ENCODE peak calls at places on chromosomes 13 and 19, in six cellular contexts. C, X, S, Q, N and J are unnamed samples.

GRCh38 chr19:2341987-2342386 is 13.5 kb downstream of the SPPL2B start:
- DNase-seq in Q (no peak), N (no peak), C (no peak), X (no peak), S (no peak), J (no peak)

GRCh38 chr13:50543767-50544166 is 299.7 kb downstream of the DLEU7 start:
- DNase-seq in S (no peak), X (peak; percentile 55), C (no peak), Q (no peak), N (no peak), J (no peak)

GRCh38 chr13:106526748-106527488 is 8.5 kb downstream of the EFNB2 start:
- DNase-seq in X (no peak), Q (no peak), S (no peak), N (no peak), C (no peak), J (no peak)

GRCh38 chr19:58001895-58002369 is 688 bp downstream of the ZNF606 start:
- DNase-seq in Q (no peak), X (no peak), S (no peak), C (no peak), N (peak; percentile 20), J (no peak)

GRCh38 chr13:33545492-33545891 is 259.9 kb upstream of the STARD13 start:
- DNase-seq in C (no peak), X (no peak), Q (no peak), N (no peak), S (no peak), J (no peak)

GRCh38 chr19:13262450-13262849 is 112.2 kb downstream of the IER2 start:
- DNase-seq in N (no peak), Q (no peak), X (peak; percentile 72), C (no peak), S (no peak), J (no peak)

GRCh38 chr19:29681422-29682235 is 16.4 kb downstream of the PLEKHF1 start:
- DNase-seq in Q (no peak), C (no peak), S (no peak), N (no peak), X (no peak), J (no peak)

GRCh38 chr13:68304287-68304893 is 1074.3 kb upstream of the PCDH9 start:
- DNase-seq in S (no peak), C (peak; percentile 1), Q (no peak), X (peak; percentile 57), N (no peak), J (no peak)

GRCh38 chr13:36329355-36329754 is 16.8 kb downstream of the SPART start:
- DNase-seq in C (no peak), N (no peak), X (no peak), S (no peak), Q (no peak), J (no peak)

GRCh38 chr13:83987394-83987793 is 105.1 kb upstream of the SLITRK1 start:
- DNase-seq in N (no peak), X (no peak), Q (no peak), C (no peak), S (no peak), J (no peak)
- H3K27ac ChIP-seq in N (no peak overlapping the region), X (no peak overlapping the region), Q (no peak overlapping the region), C (no peak overlapping the region), S (no peak overlapping the region), J (no peak overlapping the region)

GRCh38 chr19:14890616-14891379 is 4.9 kb upstream of the OR7A17 start:
- DNase-seq in X (no peak), S (no peak), C (no peak), N (no peak), Q (peak; percentile 62), J (no peak)
- H3K27ac ChIP-seq in X (no peak overlapping the region), S (no peak overlapping the region), C (no peak overlapping the region), N (no peak overlapping the region), Q (no peak overlapping the region), J (no peak overlapping the region)

DNA sequence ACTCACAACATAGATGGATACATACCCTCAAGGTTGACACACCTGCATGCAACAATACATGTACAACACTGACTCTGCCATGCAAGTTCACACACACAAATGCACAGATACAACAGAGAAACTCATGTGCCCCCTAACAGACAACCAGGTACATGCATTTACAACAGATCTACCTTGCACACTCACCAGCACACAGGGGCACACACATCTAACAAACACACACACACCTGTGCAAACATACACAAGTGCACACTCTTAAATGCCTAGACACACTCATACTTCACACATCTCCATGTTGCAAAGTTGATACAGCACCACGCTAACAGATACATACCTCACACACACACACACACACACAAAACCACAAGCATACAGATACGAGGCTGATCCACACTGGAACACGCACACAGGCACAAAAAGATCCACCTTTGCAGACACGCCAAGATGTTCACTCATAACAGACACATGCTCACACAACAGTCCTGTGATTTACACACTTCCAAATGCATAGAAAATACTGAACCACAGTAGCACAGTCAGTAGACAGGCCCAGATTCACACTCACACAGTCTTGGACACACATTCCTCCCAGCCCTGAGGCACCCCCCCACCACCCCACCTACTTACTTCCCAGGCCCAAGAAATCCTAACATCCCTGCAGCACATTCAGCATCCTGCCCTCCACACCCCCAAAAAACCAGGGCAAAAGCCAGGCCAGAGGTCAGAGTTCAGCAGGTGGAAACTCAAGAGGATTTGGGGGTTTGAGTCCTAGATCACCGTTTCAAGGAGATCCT is 1.4 kb downstream of the LRFN1 start:
- DNase-seq in N (no peak), X (no peak), Q (no peak), C (no peak), S (no peak), J (no peak)
- H3K27ac ChIP-seq in N (no peak overlapping the region), X (no peak overlapping the region), Q (no peak overlapping the region), C (no peak overlapping the region), S (no peak overlapping the region), J (no peak overlapping the region)

DNA sequence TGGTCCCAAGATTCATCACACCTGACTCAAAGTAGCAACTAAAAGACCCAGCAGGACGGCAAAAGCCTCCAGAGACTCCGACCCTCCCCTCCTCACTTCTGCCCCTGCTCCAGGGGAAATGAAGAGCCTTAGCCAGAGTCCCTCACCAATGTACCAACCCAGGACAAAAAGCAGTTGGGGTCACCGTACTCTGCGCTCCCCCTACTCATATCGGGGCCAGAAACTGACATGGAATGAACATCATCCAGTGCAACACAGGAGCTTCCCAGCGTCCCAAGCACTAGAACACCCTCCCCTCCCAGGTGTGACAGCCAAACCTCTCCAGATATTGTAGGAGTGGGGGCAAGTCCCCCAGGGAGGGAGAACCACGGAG is 1.7 kb downstream of the EEF2 start:
- DNase-seq in C (no peak), N (no peak), X (no peak), Q (no peak), S (no peak), J (no peak)
- H3K27ac ChIP-seq in C (peak overlapping the region; percentile 98), N (peak overlapping the region; percentile 90), X (peak overlapping the region; percentile 100), Q (peak overlapping the region; percentile 96), S (peak overlapping the region; percentile 90), J (peak overlapping the region; percentile 93)

DNA sequence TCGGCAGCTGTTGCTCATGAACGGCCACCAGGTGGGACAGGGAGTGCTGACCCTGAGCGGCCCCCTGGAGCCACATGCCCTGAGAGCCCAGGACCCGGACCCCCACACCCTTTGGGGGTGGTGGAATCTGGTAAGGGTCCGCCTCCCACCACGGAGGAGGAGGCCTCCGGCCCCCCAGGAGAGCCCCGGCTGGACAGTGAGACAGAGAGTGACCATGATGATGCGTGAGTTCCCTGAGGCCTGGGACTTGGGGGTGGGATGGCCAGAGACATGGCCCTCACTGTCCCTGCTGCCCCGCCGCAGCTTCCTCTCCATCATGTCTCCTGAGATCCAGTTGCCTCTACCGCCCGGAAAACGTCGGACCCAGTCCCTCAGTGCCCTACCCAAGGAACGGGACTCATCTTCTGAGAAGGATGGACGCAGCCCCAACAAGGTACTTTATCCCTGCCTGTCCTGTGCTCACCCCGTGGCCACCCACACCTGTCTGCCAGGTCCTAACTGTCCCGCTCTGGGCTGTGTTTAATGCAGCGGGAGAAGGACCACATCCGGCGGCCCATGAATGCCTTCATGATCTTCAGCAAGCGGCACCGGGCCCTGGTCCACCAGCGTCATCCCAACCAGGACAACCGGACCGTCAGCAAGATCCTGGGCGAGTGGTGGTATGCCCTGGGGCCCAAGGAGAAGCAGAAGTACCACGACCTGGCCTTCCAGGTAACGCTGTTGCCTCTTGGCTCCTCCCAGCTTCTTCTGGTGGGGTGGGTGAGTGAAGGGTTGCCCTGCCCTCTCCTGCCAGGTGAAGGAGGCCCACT is 14.7 kb upstream of the PRR19 start:
- DNase-seq in Q (peak; percentile 68), C (no peak), X (no peak), N (no peak), S (no peak), J (no peak)
- H3K27ac ChIP-seq in Q (peak overlapping the region; percentile 91), C (no peak overlapping the region), X (no peak overlapping the region), N (no peak overlapping the region), S (no peak overlapping the region), J (no peak overlapping the region)

DNA sequence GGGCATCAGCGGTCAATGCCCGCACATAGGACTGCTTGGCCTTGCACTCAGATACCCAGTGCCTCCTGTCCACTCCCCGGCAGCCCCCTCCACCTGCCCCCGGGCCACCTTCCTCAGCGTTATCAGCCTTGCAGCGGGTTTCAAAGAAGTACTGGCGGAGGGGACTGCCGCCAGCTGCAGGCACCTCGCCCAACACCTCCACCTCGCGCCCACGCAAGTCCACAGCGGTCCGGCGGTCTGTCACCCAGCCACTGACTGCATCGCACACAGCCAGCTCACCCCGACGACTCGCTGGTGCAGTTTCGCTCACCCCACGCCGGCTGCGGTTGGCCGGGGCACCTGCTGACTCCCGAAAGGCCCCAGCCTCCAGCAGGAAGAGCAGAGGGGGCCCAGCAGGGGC is 3.2 kb downstream of the NTF4 start:
- DNase-seq in X (no peak), Q (no peak), N (no peak), C (no peak), S (no peak), J (no peak)
- H3K27ac ChIP-seq in X (no peak overlapping the region), Q (no peak overlapping the region), N (no peak overlapping the region), C (no peak overlapping the region), S (no peak overlapping the region), J (no peak overlapping the region)

GRCh38 chr19:1298235-1298634 is 12.6 kb downstream of the EFNA2 start:
- DNase-seq in X (no peak), S (no peak), C (no peak), Q (no peak), N (no peak), J (no peak)
- H3K27ac ChIP-seq in X (no peak overlapping the region), S (no peak overlapping the region), C (no peak overlapping the region), Q (no peak overlapping the region), N (no peak overlapping the region), J (no peak overlapping the region)

GRCh38 chr13:88908896-88909535 is 1237.8 kb downstream of the SLITRK5 start:
- DNase-seq in Q (no peak), N (no peak), C (no peak), X (no peak), S (no peak), J (peak; percentile 16)
- H3K27ac ChIP-seq in Q (no peak overlapping the region), N (no peak overlapping the region), C (no peak overlapping the region), X (no peak overlapping the region), S (no peak overlapping the region), J (peak overlapping the region; percentile 28)

GRCh38 chr13:97239943-97240788 is 18.0 kb downstream of the MBNL2 start:
- DNase-seq in Q (no peak), X (peak; percentile 2), C (no peak), S (no peak), N (no peak), J (no peak)

GRCh38 chr13:97239306-97239705 is 17.2 kb downstream of the MBNL2 start:
- DNase-seq in X (no peak), N (no peak), S (no peak), C (no peak), Q (no peak), J (no peak)

GRCh38 chr13:97241761-97242160 is 19.6 kb downstream of the MBNL2 start:
- DNase-seq in Q (no peak), S (no peak), N (no peak), X (no peak), C (no peak), J (no peak)

GRCh38 chr13:97242755-97243497 is 20.8 kb downstream of the MBNL2 start:
- DNase-seq in N (no peak), S (no peak), C (no peak), X (no peak), Q (no peak), J (no peak)

GRCh38 chr13:97240789-97241734 is 18.9 kb downstream of the MBNL2 start:
- DNase-seq in N (no peak), C (no peak), S (no peak), Q (no peak), X (no peak), J (no peak)
- H3K27ac ChIP-seq in N (no peak overlapping the region), C (no peak overlapping the region), S (no peak overlapping the region), Q (peak overlapping the region; percentile 85), X (peak overlapping the region; percentile 33), J (no peak overlapping the region)